ENCODE peak calls at places on chromosomes 6 and 20, in four cellular contexts. W is astrocyte; Z is fibroblast of lung; S is CD8-positive, alpha-beta memory T cell. T is an unnamed sample.

GRCh38 chr20:20614391-20614790 is 98.1 kb downstream of the RALGAPA2 start:
- DNase-seq in S (no peak), Z (peak), W (peak), T (no peak)

GRCh38 chr6:113879186-113880096 is 22.3 kb downstream of the MARCKS start:
- DNase-seq in W (peak), Z (peak), S (no peak), T (peak)

GRCh38 chr20:38706482-38706881 is 17.8 kb upstream of the SLC32A1 start:
- DNase-seq in W (no peak), S (no peak), Z (no peak), T (no peak)

GRCh38 chr20:58870293-58871014 is 17.9 kb downstream of the GNAS start:
- DNase-seq in S (no peak), W (no peak), Z (no peak), T (peak)

GRCh38 chr20:25046181-25046641 is 11.7 kb downstream of the ACSS1 start:
- DNase-seq in Z (no peak), S (no peak), W (no peak), T (no peak)

GRCh38 chr20:37195018-37195417 is 15.7 kb upstream of the MROH8 start:
- DNase-seq in W (no peak), Z (no peak), S (no peak), T (no peak)

GRCh38 chr20:25865715-25866656 is 169.3 kb upstream of the ZNF337 start:
- DNase-seq in S (peak), W (peak), Z (peak), T (peak)

GRCh38 chr6:170137176-170137891 is 153.5 kb downstream of the DLL1 start:
- DNase-seq in Z (no peak), W (no peak), S (no peak), T (no peak)

GRCh38 chr6:107554918-107555317 is 65.0 kb downstream of the SOBP start:
- DNase-seq in W (no peak), Z (no peak), S (no peak), T (no peak)

GRCh38 chr6:113672691-113673149 is 184.4 kb upstream of the MARCKS start:
- DNase-seq in S (no peak), W (peak), Z (peak), T (no peak)

GRCh38 chr20:46764068-46764467 is 54.6 kb downstream of the SLC2A10 start:
- DNase-seq in Z (no peak), S (no peak), W (no peak), T (no peak)

GRCh38 chr6:169241688-169242350 is 11.8 kb downstream of the THBS2 start:
- DNase-seq in Z (no peak), S (no peak), W (no peak), T (no peak)

GRCh38 chr20:15362849-15363248 is 1025.4 kb upstream of the FLRT3 start:
- DNase-seq in S (no peak), W (no peak), Z (no peak), T (no peak)

GRCh38 chr6:42563697-42564495 is at the start of gene UBR2:
- DNase-seq in W (peak), Z (peak), S (peak), T (peak)

GRCh38 chr6:42562788-42563187 is 1.0 kb upstream of the UBR2 start:
- DNase-seq in S (no peak), Z (no peak), W (no peak), T (no peak)

GRCh38 chr6:42564496-42564890 is 664 bp downstream of the UBR2 start:
- DNase-seq in S (no peak), W (no peak), Z (no peak), T (no peak)

GRCh38 chr6:42569102-42570028 is 5.5 kb downstream of the UBR2 start:
- DNase-seq in S (no peak), W (peak), Z (peak), T (no peak)

DNA sequence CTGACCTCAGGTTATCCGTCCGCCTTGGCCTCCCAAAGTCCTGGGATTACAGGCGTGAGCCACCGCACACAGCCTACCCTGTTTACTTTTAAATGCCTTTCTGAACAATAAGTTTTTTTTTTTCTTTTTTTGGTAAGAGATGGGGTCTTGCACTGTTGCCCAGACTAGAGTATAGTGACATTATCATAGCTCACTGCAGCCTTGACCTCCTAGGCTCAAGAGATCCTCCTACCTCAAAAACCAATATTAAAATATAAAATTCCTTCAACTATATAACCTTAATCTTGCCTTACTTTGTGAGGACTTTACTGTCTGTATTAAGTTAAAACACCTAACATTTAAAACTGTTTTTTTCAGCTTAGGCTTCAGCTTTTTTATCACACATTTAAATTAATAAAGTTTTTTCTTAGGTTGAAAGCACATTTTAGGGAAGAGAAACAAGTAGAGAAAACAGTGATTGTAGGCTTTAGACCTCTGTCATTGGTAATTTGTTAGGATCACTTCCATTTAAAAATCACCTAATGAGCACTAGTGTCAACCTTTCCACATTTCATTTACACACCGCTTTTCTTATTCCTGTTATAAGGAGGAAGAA is 2.9 kb downstream of the UBR2 start:
- DNase-seq in Z (no peak), W (no peak), S (no peak), T (no peak)
- H3K4me3 ChIP-seq in Z (no peak), W (no peak), S (no peak), T (no peak)

GRCh38 chr6:144615870-144616269 is 330.7 kb downstream of the UTRN start:
- DNase-seq in S (no peak), W (no peak), Z (no peak), T (no peak)

GRCh38 chr6:144619983-144620382 is 334.8 kb downstream of the UTRN start:
- DNase-seq in W (no peak), S (no peak), Z (no peak), T (no peak)

GRCh38 chr6:144613859-144614258 is 328.7 kb downstream of the UTRN start:
- DNase-seq in Z (no peak), S (no peak), W (no peak), T (peak)

GRCh38 chr6:144621332-144621731 is 336.2 kb downstream of the UTRN start:
- DNase-seq in W (no peak), Z (no peak), S (no peak), T (no peak)

DNA sequence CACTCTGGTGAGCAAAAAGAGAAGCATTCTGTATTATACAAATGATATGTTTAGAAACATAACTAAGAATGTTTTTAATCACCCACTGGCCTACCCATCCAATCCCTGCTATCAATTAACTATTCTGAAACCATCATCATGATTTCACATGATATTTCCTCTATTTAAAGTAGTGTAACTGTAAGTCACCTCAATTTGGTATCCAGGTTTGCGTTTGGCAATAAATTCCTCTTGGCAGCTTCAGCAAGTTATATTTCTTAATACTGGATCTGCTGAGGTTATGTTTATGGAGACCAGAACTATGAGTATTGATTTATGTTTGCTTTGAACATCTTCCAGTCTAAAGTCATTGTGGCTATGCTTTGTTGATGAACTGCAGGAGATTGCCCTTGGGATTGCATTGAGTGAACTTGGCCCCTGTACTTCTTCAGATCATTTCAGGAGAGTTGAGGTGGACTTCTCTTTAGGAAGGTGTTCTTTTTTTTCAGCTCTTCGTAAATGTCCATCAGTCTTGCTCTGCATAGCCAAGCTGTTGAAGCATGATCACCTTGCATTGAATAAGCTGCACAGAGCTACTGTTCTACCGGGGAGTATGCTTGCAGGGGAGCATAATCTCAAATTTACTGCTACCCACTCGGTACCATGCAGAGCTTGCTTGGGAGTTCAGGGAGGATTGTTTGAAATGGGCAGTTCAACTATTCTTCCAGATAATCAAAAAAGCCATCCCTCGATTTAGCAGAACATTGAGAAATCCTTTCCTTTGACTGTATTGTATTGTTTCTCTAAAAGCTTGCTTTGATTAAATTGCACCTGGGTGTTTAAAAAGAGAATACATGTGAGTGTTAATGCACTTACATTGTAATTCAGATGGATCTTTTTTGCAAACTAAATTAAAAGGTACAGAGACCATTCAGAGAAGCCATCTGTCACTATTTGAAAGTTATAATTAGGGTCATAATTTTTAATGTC is 332.4 kb downstream of the UTRN start:
- DNase-seq in W (no peak), Z (no peak), S (no peak), T (no peak)
- H3K4me3 ChIP-seq in W (no peak), Z (no peak), S (no peak), T (no peak)

GRCh38 chr20:48456361-48457184 is 371.2 kb downstream of the PREX1 start:
- DNase-seq in S (no peak), W (no peak), Z (no peak), T (peak)

GRCh38 chr20:48458003-48458377 is 369.8 kb downstream of the PREX1 start:
- DNase-seq in W (no peak), Z (no peak), S (no peak), T (no peak)

GRCh38 chr20:48458601-48459385 is 369.0 kb downstream of the PREX1 start:
- DNase-seq in S (no peak), W (no peak), Z (no peak), T (no peak)

GRCh38 chr20:48455606-48456360 is 372.0 kb downstream of the PREX1 start:
- DNase-seq in S (no peak), Z (no peak), W (no peak), T (no peak)

DNA sequence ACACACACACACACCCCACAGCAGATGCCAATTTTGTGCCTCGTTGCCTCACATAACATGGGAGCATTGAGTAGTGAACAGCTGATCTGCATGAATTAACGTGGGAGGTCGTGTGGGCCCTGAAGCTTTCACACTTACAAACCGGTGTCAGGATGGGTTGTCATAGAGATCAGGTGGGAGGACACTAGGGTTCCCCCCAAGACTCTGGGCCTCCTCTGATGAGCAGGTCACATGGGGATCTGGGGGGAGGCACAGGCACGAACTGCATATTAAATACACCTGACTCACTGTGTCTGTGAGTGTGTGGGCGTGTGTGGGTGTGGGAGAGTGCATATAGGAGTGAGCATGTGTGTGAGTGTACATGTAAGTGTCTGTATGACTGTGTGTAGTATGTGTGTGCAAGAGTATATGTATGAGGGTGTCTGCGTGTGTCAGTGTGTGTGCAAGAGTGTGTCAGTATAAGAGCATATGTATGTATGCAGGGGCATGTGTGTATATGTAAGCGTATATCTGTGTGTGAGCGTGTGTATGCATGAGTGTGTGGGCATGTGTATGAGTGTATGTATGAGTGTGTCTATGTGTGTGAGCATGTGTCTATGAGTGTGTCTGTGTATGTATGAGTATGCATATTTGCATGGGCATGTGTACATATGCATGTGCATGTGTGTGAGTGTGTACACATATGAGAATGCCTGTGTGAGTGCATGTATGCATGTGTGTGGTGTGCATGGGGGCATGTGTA is 370.4 kb downstream of the PREX1 start:
- DNase-seq in W (no peak), Z (no peak), S (no peak), T (no peak)
- H3K4me3 ChIP-seq in W (no peak), Z (no peak), S (no peak), T (no peak)

GRCh38 chr6:13012271-13012670 is 295.7 kb downstream of the PHACTR1 start:
- DNase-seq in W (no peak), Z (no peak), S (no peak), T (no peak)
- H3K4me3 ChIP-seq in W (no peak), Z (no peak), S (no peak), T (no peak)

GRCh38 chr6:111588366-111588765 is 17.3 kb downstream of the TRAF3IP2 start:
- DNase-seq in Z (peak), S (no peak), W (no peak), T (no peak)
- H3K4me3 ChIP-seq in Z (no peak), S (no peak), W (no peak), T (no peak)

GRCh38 chr6:7143161-7143974 is 35.6 kb downstream of the RREB1 start:
- DNase-seq in W (no peak), Z (no peak), S (no peak), T (no peak)

GRCh38 chr6:7146079-7146828 is 38.5 kb downstream of the RREB1 start:
- DNase-seq in W (peak), S (no peak), Z (peak), T (peak)

GRCh38 chr6:7147051-7147671 is 39.4 kb downstream of the RREB1 start:
- DNase-seq in S (no peak), Z (peak), W (peak), T (no peak)

GRCh38 chr6:7144810-7145209 is 37.0 kb downstream of the RREB1 start:
- DNase-seq in W (no peak), Z (no peak), S (no peak), T (no peak)

GRCh38 chr6:7145269-7146078 is 37.7 kb downstream of the RREB1 start:
- DNase-seq in Z (no peak), W (no peak), S (no peak), T (no peak)
- H3K4me3 ChIP-seq in Z (no peak), W (no peak), S (peak), T (no peak)

GRCh38 chr6:148700713-148701392 is 46.0 kb upstream of the UST start:
- DNase-seq in Z (peak), W (peak), S (no peak), T (no peak)
- H3K4me3 ChIP-seq in Z (peak), W (peak), S (peak), T (peak)

DNA sequence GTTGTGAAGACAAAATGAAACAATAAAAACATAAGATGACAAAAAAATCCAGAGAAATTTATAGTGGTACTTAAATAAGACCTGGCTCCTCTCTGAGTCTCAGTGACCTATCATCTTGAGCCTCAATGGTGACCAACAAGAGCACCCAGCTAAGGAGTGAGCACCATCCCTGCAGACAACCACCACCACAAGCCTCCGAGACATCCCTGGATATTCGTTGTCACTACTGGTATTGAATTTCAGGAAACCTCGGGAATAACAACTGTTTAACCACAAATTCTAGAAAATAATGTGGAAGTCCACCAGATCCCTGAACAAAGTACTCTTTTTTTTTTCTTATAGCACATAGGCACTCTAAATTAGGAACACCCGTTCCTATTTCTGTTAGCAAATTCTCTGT is 32.2 kb upstream of the ADGRF5 start:
- DNase-seq in Z (no peak), W (no peak), S (no peak), T (no peak)
- H3K4me3 ChIP-seq in Z (no peak), W (no peak), S (no peak), T (no peak)

DNA sequence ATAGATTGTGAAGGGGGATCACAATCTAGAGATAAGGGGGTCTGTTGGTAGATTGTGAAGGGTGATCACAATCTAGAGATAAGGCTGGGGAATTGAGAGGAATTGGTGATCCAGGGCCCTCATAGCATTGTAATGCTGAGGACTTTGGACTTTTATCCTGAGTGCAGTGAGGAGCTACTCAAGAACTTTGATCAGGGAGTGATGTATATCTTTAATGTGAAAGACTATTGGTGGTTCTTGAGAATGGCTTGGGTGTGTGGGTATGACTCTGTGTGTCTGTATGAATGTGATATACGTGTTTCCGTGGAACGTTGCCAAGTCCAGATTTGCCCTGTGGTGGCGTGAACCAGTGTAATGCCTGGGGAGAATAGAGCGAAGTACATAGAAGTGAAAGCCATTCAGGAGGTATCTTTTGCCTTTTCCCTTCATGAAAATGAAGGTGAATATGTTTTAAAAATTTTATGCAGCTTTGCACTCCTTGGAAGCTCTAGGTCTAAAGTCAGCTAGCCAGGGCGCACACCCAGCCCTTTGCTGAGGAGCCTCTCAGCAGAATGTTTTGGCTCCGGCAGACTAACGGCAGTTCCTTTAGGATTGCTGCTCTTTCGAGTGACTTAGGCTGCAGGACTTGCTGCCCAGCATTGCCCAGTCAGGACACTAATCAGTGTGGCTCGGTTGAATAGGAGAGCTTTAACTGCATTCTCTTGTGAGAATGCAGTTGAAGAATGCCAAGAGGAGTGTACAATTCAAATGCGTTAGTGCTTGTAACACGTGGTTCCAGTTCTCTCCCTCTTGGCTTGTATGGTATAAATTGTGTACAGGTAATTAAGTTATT is 3.5 kb downstream of the ZFAND3 start:
- DNase-seq in Z (peak), S (no peak), W (peak), T (no peak)
- H3K4me3 ChIP-seq in Z (no peak), S (no peak), W (peak), T (no peak)

DNA sequence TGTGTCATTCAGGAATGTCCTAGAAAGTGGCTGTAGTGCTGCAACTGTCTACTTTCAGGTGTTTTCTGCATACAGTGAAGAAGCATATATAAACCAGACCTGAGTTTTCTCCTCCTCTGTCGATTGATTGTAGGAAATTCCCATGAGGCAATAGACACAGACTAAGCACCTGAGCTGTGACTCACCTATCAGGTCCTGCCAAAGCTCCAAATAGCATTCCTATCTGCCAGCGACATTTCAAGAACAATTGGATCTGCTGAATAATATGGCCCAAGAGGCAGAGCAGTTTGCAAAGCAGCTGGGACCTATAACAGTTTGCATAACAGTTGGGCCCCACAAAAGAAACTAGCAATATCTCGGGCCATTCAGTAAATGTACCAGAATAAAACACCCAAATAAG is 360.4 kb downstream of the HAO1 start:
- DNase-seq in Z (no peak), W (no peak), S (no peak), T (no peak)
- H3K4me3 ChIP-seq in Z (no peak), W (no peak), S (no peak), T (no peak)

T was measured in GM06990.